ENCODE peak calls at places on chromosomes 5 and 9, in four cellular contexts. One of them, this sample, is unnamed.

GRCh38 chr9:93644397-93645088 is 68.2 kb downstream of the PHF2 start:
- DNase-seq in IMR-90: no peak
- DNase-seq in K562: no peak
- DNase-seq in GM12878: no peak
- DNase-seq in this sample: no peak

GRCh38 chr9:20436475-20437195 is 185.7 kb downstream of the MLLT3 start:
- DNase-seq in IMR-90: no peak
- DNase-seq in K562: no peak
- DNase-seq in GM12878: no peak
- DNase-seq in this sample: no peak

GRCh38 chr9:132192728-132193127 is 30.9 kb downstream of the NTNG2 start:
- DNase-seq in IMR-90: peak; percentile 29
- DNase-seq in GM12878: no peak
- DNase-seq in K562: no peak
- DNase-seq in this sample: peak; percentile 47

GRCh38 chr5:150144211-150144801 is 11.3 kb downstream of the PDGFRB start:
- DNase-seq in GM12878: no peak
- DNase-seq in K562: peak; percentile 64
- DNase-seq in IMR-90: peak; percentile 86
- DNase-seq in this sample: no peak

GRCh38 chr9:98341157-98342102 is 86.0 kb upstream of the TBC1D2 start:
- DNase-seq in K562: peak; percentile 63
- DNase-seq in IMR-90: no peak
- DNase-seq in GM12878: no peak
- DNase-seq in this sample: peak; percentile 64

GRCh38 chr5:157570801-157571200 is 4.8 kb downstream of the ADAM19 start:
- DNase-seq in IMR-90: no peak
- DNase-seq in GM12878: no peak
- DNase-seq in K562: no peak
- DNase-seq in this sample: no peak

GRCh38 chr5:169904059-169904458 is 76.2 kb downstream of the INSYN2B start:
- DNase-seq in IMR-90: peak; percentile 31
- DNase-seq in GM12878: peak; percentile 16
- DNase-seq in K562: no peak
- DNase-seq in this sample: no peak

GRCh38 chr9:95511232-95511951 is 5.4 kb downstream of the PTCH1 start:
- DNase-seq in GM12878: no peak
- DNase-seq in K562: no peak
- DNase-seq in IMR-90: peak; percentile 70
- DNase-seq in this sample: peak; percentile 77

GRCh38 chr9:84173961-84174360 is 166.6 kb downstream of the SLC28A3 start:
- DNase-seq in IMR-90: peak; percentile 4
- DNase-seq in GM12878: no peak
- DNase-seq in K562: no peak
- DNase-seq in this sample: no peak

GRCh38 chr9:133597316-133597957 is 11.8 kb downstream of the FAM163B start:
- DNase-seq in GM12878: no peak
- DNase-seq in IMR-90: no peak
- DNase-seq in K562: peak; percentile 24
- DNase-seq in this sample: no peak

GRCh38 chr5:137858223-137858916 is 9.3 kb upstream of the MYOT start:
- DNase-seq in IMR-90: peak; percentile 7
- DNase-seq in K562: no peak
- DNase-seq in GM12878: peak; percentile 58
- DNase-seq in this sample: no peak

GRCh38 chr5:152688561-152689274 is 283.6 kb upstream of the NMUR2 start:
- DNase-seq in GM12878: no peak
- DNase-seq in IMR-90: peak; percentile 11
- DNase-seq in K562: no peak
- DNase-seq in this sample: no peak

GRCh38 chr5:136174021-136174659 is 18.8 kb downstream of the SMIM32 start:
- DNase-seq in GM12878: peak; percentile 12
- DNase-seq in K562: peak; percentile 36
- DNase-seq in IMR-90: peak; percentile 75
- DNase-seq in this sample: peak; percentile 57

GRCh38 chr5:113177225-113177624 is 200.6 kb downstream of the DCP2 start:
- DNase-seq in IMR-90: no peak
- DNase-seq in GM12878: no peak
- DNase-seq in K562: no peak
- DNase-seq in this sample: no peak

GRCh38 chr5:141963706-141964105 is 5.2 kb upstream of the RNF14 start:
- DNase-seq in K562: no peak
- DNase-seq in GM12878: no peak
- DNase-seq in IMR-90: no peak
- DNase-seq in this sample: no peak

GRCh38 chr9:101604287-101604686 is 9.5 kb upstream of the PPP3R2 start:
- DNase-seq in GM12878: no peak
- DNase-seq in IMR-90: no peak
- DNase-seq in K562: no peak
- DNase-seq in this sample: no peak

GRCh38 chr5:178319541-178320041 is 87.0 kb upstream of the PHYKPL start:
- DNase-seq in GM12878: no peak
- DNase-seq in IMR-90: no peak
- DNase-seq in K562: no peak
- DNase-seq in this sample: no peak

GRCh38 chr5:178322736-178323540 is 90.3 kb upstream of the PHYKPL start:
- DNase-seq in K562: no peak
- DNase-seq in GM12878: no peak
- DNase-seq in IMR-90: no peak
- DNase-seq in this sample: no peak

GRCh38 chr5:178318893-178319292 is 86.3 kb upstream of the PHYKPL start:
- DNase-seq in IMR-90: no peak
- DNase-seq in GM12878: no peak
- DNase-seq in K562: no peak
- DNase-seq in this sample: no peak

GRCh38 chr5:178318382-178318781 is 85.8 kb upstream of the PHYKPL start:
- DNase-seq in GM12878: no peak
- DNase-seq in K562: no peak
- DNase-seq in IMR-90: no peak
- DNase-seq in this sample: no peak

GRCh38 chr5:178320281-178320855 is 87.8 kb upstream of the PHYKPL start:
- DNase-seq in K562: no peak
- DNase-seq in GM12878: no peak
- DNase-seq in IMR-90: no peak
- DNase-seq in this sample: no peak
- TF ChIP-seq FOS in K562: no peak
- TF ChIP-seq FOS in GM12878: no peak
- TF ChIP-seq FOS in IMR-90: no peak
- TF ChIP-seq FOS in this sample: no peak

GRCh38 chr5:34697308-34698108 is 41.4 kb downstream of the RAI14 start:
- DNase-seq in IMR-90: no peak
- DNase-seq in K562: peak; percentile 29
- DNase-seq in GM12878: no peak
- DNase-seq in this sample: no peak
- H3K4me3 ChIP-seq in IMR-90: no peak overlapping the region
- H3K4me3 ChIP-seq in K562: no peak overlapping the region
- H3K4me3 ChIP-seq in GM12878: no peak overlapping the region
- H3K4me3 ChIP-seq in this sample: no peak overlapping the region

DNA sequence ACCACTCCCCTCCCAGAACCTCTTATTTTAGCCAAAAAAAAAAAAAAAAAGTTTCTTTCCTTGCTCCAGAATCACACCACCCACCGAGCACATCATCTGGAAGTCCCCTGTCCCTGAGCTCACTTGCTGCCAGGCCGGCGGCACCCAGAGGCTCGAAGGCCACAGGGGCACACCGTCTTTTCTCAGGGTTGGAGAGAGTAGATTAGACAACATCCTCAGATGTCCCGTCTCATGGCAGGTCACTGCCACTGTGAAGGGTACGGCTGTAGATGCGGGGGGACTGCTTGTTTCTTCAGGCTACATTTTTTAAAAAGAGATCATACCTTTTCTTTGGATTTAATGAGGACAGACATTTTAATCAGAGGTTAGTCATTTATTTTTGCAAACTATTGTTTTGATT is 109.0 kb downstream of the MVB12B start:
- DNase-seq in K562: no peak
- DNase-seq in IMR-90: no peak
- DNase-seq in GM12878: no peak
- DNase-seq in this sample: no peak
- TF ChIP-seq FOS in K562: no peak
- TF ChIP-seq FOS in IMR-90: no peak
- TF ChIP-seq FOS in GM12878: no peak
- TF ChIP-seq FOS in this sample: no peak

GRCh38 chr9:91302831-91303230 is 58.9 kb downstream of the AUH start:
- DNase-seq in IMR-90: peak; percentile 93
- DNase-seq in K562: no peak
- DNase-seq in GM12878: no peak
- DNase-seq in this sample: peak; percentile 76
- H3K4me3 ChIP-seq in IMR-90: no peak overlapping the region
- H3K4me3 ChIP-seq in K562: no peak overlapping the region
- H3K4me3 ChIP-seq in GM12878: no peak overlapping the region
- H3K4me3 ChIP-seq in this sample: no peak overlapping the region

GRCh38 chr5:39072915-39073758 is 1.1 kb downstream of the RICTOR start:
- DNase-seq in IMR-90: peak; percentile 45
- DNase-seq in K562: peak; percentile 52
- DNase-seq in GM12878: peak; percentile 38
- DNase-seq in this sample: peak; percentile 78

GRCh38 chr5:39076101-39076756 is 2.0 kb upstream of the RICTOR start:
- DNase-seq in IMR-90: no peak
- DNase-seq in GM12878: no peak
- DNase-seq in K562: no peak
- DNase-seq in this sample: no peak

GRCh38 chr5:39076757-39077475 is 2.7 kb upstream of the RICTOR start:
- DNase-seq in GM12878: peak; percentile 53
- DNase-seq in K562: no peak
- DNase-seq in IMR-90: peak; percentile 56
- DNase-seq in this sample: peak; percentile 61

GRCh38 chr5:39074009-39074886 is at the start of gene RICTOR:
- DNase-seq in GM12878: peak; percentile 66
- DNase-seq in IMR-90: peak; percentile 82
- DNase-seq in K562: peak; percentile 95
- DNase-seq in this sample: peak; percentile 91

DNA sequence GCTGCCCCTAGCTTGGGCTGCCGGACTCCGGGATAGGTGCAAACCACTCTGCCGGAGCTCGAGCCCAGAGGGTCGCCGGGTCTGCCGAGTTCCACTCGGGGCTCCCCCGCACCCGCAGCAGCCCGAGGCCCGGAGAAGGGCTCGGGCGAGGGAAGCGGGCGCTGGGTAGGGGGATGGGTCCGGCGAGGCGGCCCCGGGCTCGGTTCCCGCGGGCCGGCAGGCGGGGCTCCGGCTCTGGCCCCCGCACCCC is 515 bp downstream of the RICTOR start:
- DNase-seq in IMR-90: no peak
- DNase-seq in K562: no peak
- DNase-seq in GM12878: no peak
- DNase-seq in this sample: no peak
- TF ChIP-seq FOS in IMR-90: no peak
- TF ChIP-seq FOS in K562: no peak
- TF ChIP-seq FOS in GM12878: no peak
- TF ChIP-seq FOS in this sample: no peak

GRCh38 chr9:38393128-38393809 is 767 bp downstream of the ALDH1B1 start:
- DNase-seq in K562: peak; percentile 35
- DNase-seq in IMR-90: no peak
- DNase-seq in GM12878: no peak
- DNase-seq in this sample: no peak

GRCh38 chr9:38396371-38396671 is 3.8 kb downstream of the ALDH1B1 start:
- DNase-seq in GM12878: no peak
- DNase-seq in IMR-90: no peak
- DNase-seq in K562: no peak
- DNase-seq in this sample: no peak

GRCh38 chr9:38394419-38394818 is 1.9 kb downstream of the ALDH1B1 start:
- DNase-seq in GM12878: no peak
- DNase-seq in K562: no peak
- DNase-seq in IMR-90: no peak
- DNase-seq in this sample: no peak

GRCh38 chr9:38392235-38393127 is at the start of gene ALDH1B1:
- DNase-seq in GM12878: peak; percentile 38
- DNase-seq in K562: peak; percentile 99
- DNase-seq in IMR-90: peak; percentile 82
- DNase-seq in this sample: peak; percentile 89

DNA sequence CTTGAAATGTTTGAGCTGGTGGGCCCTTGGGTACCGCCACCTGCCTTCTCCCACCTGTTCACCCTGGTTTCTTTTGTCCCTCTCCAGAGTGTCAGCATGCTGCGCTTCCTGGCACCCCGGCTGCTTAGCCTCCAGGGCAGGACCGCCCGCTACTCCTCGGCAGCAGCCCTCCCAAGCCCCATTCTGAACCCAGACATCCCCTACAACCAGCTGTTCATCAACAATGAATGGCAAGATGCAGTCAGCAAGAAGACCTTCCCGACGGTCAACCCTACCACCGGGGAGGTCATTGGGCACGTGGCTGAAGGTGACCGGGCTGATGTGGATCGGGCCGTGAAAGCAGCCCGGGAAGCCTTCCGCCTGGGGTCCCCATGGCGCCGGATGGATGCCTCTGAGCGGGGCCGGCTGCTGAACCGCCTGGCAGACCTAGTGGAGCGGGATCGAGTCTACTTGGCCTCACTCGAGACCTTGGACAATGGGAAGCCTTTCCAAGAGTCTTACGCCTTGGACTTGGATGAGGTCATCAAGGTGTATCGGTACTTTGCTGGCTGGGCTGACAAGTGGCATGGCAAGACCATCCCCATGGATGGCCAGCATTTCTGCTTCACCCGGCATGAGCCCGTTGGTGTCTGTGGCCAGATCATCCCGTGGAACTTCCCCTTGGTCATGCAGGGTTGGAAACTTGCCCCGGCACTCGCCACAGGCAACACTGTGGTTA is 3.3 kb downstream of the ALDH1B1 start:
- DNase-seq in GM12878: no peak
- DNase-seq in IMR-90: no peak
- DNase-seq in K562: no peak
- DNase-seq in this sample: no peak
- H3K4me3 ChIP-seq in GM12878: no peak overlapping the region
- H3K4me3 ChIP-seq in IMR-90: no peak overlapping the region
- H3K4me3 ChIP-seq in K562: no peak overlapping the region
- H3K4me3 ChIP-seq in this sample: no peak overlapping the region

GRCh38 chr9:122719218-122719617 is 4.6 kb upstream of the OR1L4 start:
- DNase-seq in IMR-90: no peak
- DNase-seq in GM12878: no peak
- DNase-seq in K562: no peak
- DNase-seq in this sample: no peak

GRCh38 chr9:122718038-122718437 is 5.8 kb upstream of the OR1L4 start:
- DNase-seq in GM12878: no peak
- DNase-seq in IMR-90: no peak
- DNase-seq in K562: no peak
- DNase-seq in this sample: no peak

GRCh38 chr9:122723690-122724089 is at the start of gene OR1L4:
- DNase-seq in GM12878: no peak
- DNase-seq in K562: no peak
- DNase-seq in IMR-90: no peak
- DNase-seq in this sample: no peak
- TF ChIP-seq FOS in GM12878: no peak
- TF ChIP-seq FOS in K562: no peak
- TF ChIP-seq FOS in IMR-90: no peak
- TF ChIP-seq FOS in this sample: no peak

GRCh38 chr5:140041099-140041491 is 2.0 kb downstream of the NRG2 start:
- DNase-seq in GM12878: no peak
- DNase-seq in K562: no peak
- DNase-seq in IMR-90: no peak
- DNase-seq in this sample: no peak
- H3K4me3 ChIP-seq in GM12878: peak overlapping the region; percentile 89
- H3K4me3 ChIP-seq in K562: no peak overlapping the region
- H3K4me3 ChIP-seq in IMR-90: no peak overlapping the region
- H3K4me3 ChIP-seq in this sample: no peak overlapping the region

GRCh38 chr5:166722939-166723338 is 1568.5 kb upstream of the WWC1 start:
- DNase-seq in IMR-90: no peak
- DNase-seq in GM12878: no peak
- DNase-seq in K562: no peak
- DNase-seq in this sample: no peak
- TF ChIP-seq FOS in IMR-90: no peak
- TF ChIP-seq FOS in GM12878: no peak
- TF ChIP-seq FOS in K562: no peak
- TF ChIP-seq FOS in this sample: no peak

This sample was measured in endothelial cell of umbilical vein.